ENCODE peak calls at places on chromosomes 11 and 22, in seven cellular contexts. M is Panc1, D is fibroblast of the aortic adventitia, F is M059J, I is IMR-90, U is H1, Z is amygdala. N is an unnamed sample.

GRCh38 chr11:129569007-129569406 is 193.4 kb downstream of the BARX2 start:
- DNase-seq in D (no peak), Z (no peak), I (no peak), M (no peak), U (no peak), F (no peak), N (no peak)

GRCh38 chr11:99739464-99740089 is 718.8 kb downstream of the CNTN5 start:
- DNase-seq in F (peak), D (peak), U (no peak), I (peak), M (peak), Z (no peak), N (no peak)

GRCh38 chr11:72113170-72113808 is 794 bp upstream of the ANAPC15 start:
- DNase-seq in D (peak), I (peak), U (no peak), Z (no peak), M (no peak), F (peak), N (no peak)

GRCh38 chr22:23714596-23715588 is 24.1 kb downstream of the RGL4 start:
- DNase-seq in D (no peak), F (no peak), I (no peak), M (no peak), Z (no peak), U (no peak), N (no peak)

GRCh38 chr11:102560555-102561011 is 30.0 kb upstream of the MMP7 start:
- DNase-seq in U (no peak), D (peak), I (peak), M (no peak), F (peak), Z (no peak), N (no peak)

GRCh38 chr11:76131585-76131984 is 74.7 kb downstream of the WNT11 start:
- DNase-seq in U (no peak), M (no peak), F (peak), Z (no peak), D (peak), I (no peak), N (no peak)

GRCh38 chr11:5291207-5291838 is 10.4 kb downstream of the OR51B4 start:
- DNase-seq in D (peak), Z (no peak), U (no peak), F (peak), I (peak), M (peak), N (no peak)

GRCh38 chr22:27203276-27203660 is 545.9 kb downstream of the MIAT start:
- DNase-seq in U (no peak), Z (no peak), I (no peak), D (peak), F (no peak), M (no peak), N (no peak)

GRCh38 chr22:37177221-37177620 is 10.8 kb downstream of the C1QTNF6 start:
- DNase-seq in U (no peak), I (no peak), Z (no peak), F (no peak), D (no peak), M (no peak), N (no peak)

GRCh38 chr22:17303840-17304779 is 65.2 kb upstream of the CECR2 start:
- DNase-seq in F (peak), I (no peak), U (no peak), D (no peak), Z (no peak), M (no peak), N (no peak)

GRCh38 chr11:6626971-6627761 is 7.9 kb upstream of the TPP1 start:
- DNase-seq in U (no peak), F (no peak), Z (peak), D (no peak), M (no peak), I (no peak), N (no peak)

GRCh38 chr11:93537022-93537421 is 6.2 kb downstream of the SMCO4 start:
- DNase-seq in U (no peak), D (no peak), Z (peak), F (no peak), M (no peak), I (no peak), N (no peak)

GRCh38 chr22:42433754-42434153 is 1.6 kb upstream of the NFAM1 start:
- DNase-seq in U (no peak), F (no peak), Z (peak), D (no peak), M (no peak), I (no peak), N (no peak)

GRCh38 chr11:34978236-34979191 is 62.1 kb downstream of the PDHX start:
- DNase-seq in Z (no peak), I (no peak), M (no peak), D (no peak), F (peak), U (no peak), N (no peak)

N was measured in NCI-H774.